ENCODE peak calls at places on chromosomes 12 and 14, in six cellular contexts. One of them, this sample, is unnamed.

GRCh38 chr12:108801736-108802665 is 55.4 kb downstream of the SSH1 start:
- DNase-seq in astrocyte of the spinal cord: peak
- DNase-seq in activated B cell treated with CpG ODN at 0.5 μM for 24 hours: no peak
- DNase-seq in cerebellar cortex: peak
- DNase-seq in HCT116: no peak
- DNase-seq in fibroblast of villous mesenchyme: peak
- DNase-seq in this sample: peak

GRCh38 chr12:32891956-32892355 is 4.6 kb downstream of the PKP2 start:
- DNase-seq in astrocyte of the spinal cord: no peak
- DNase-seq in activated B cell treated with CpG ODN at 0.5 μM for 24 hours: no peak
- DNase-seq in cerebellar cortex: no peak
- DNase-seq in HCT116: no peak
- DNase-seq in fibroblast of villous mesenchyme: no peak
- DNase-seq in this sample: no peak

GRCh38 chr12:50612882-50613281 is 108.1 kb downstream of the DIP2B start:
- DNase-seq in astrocyte of the spinal cord: no peak
- DNase-seq in activated B cell treated with CpG ODN at 0.5 μM for 24 hours: no peak
- DNase-seq in cerebellar cortex: peak
- DNase-seq in HCT116: no peak
- DNase-seq in fibroblast of villous mesenchyme: no peak
- DNase-seq in this sample: no peak

GRCh38 chr14:92694807-92695206 is 53.6 kb downstream of the LGMN start:
- DNase-seq in astrocyte of the spinal cord: no peak
- DNase-seq in activated B cell treated with CpG ODN at 0.5 μM for 24 hours: no peak
- DNase-seq in cerebellar cortex: no peak
- DNase-seq in HCT116: no peak
- DNase-seq in fibroblast of villous mesenchyme: no peak
- DNase-seq in this sample: no peak

GRCh38 chr12:15329891-15330290 is 7.6 kb downstream of the PTPRO start:
- DNase-seq in astrocyte of the spinal cord: no peak
- DNase-seq in activated B cell treated with CpG ODN at 0.5 μM for 24 hours: no peak
- DNase-seq in cerebellar cortex: no peak
- DNase-seq in HCT116: no peak
- DNase-seq in fibroblast of villous mesenchyme: no peak
- DNase-seq in this sample: no peak

GRCh38 chr12:71303199-71303598 is 136.4 kb upstream of the LGR5 start:
- DNase-seq in astrocyte of the spinal cord: peak
- DNase-seq in activated B cell treated with CpG ODN at 0.5 μM for 24 hours: no peak
- DNase-seq in cerebellar cortex: no peak
- DNase-seq in HCT116: peak
- DNase-seq in fibroblast of villous mesenchyme: no peak
- DNase-seq in this sample: no peak

GRCh38 chr12:66724616-66725015 is 45.7 kb upstream of the GRIP1 start:
- DNase-seq in astrocyte of the spinal cord: no peak
- DNase-seq in activated B cell treated with CpG ODN at 0.5 μM for 24 hours: no peak
- DNase-seq in cerebellar cortex: no peak
- DNase-seq in HCT116: no peak
- DNase-seq in fibroblast of villous mesenchyme: no peak
- DNase-seq in this sample: no peak

GRCh38 chr12:47954058-47954457 is 9.3 kb upstream of the TMEM106C start:
- DNase-seq in astrocyte of the spinal cord: no peak
- DNase-seq in activated B cell treated with CpG ODN at 0.5 μM for 24 hours: no peak
- DNase-seq in cerebellar cortex: no peak
- DNase-seq in HCT116: no peak
- DNase-seq in fibroblast of villous mesenchyme: no peak
- DNase-seq in this sample: peak

GRCh38 chr12:118124333-118124874 is 11.5 kb upstream of the PEBP1 start:
- DNase-seq in astrocyte of the spinal cord: no peak
- DNase-seq in activated B cell treated with CpG ODN at 0.5 μM for 24 hours: no peak
- DNase-seq in cerebellar cortex: no peak
- DNase-seq in HCT116: no peak
- DNase-seq in fibroblast of villous mesenchyme: no peak
- DNase-seq in this sample: no peak

GRCh38 chr14:102779574-102780315 is 2.5 kb downstream of the TRAF3 start:
- DNase-seq in astrocyte of the spinal cord: no peak
- DNase-seq in activated B cell treated with CpG ODN at 0.5 μM for 24 hours: no peak
- DNase-seq in cerebellar cortex: peak
- DNase-seq in HCT116: no peak
- DNase-seq in fibroblast of villous mesenchyme: no peak
- DNase-seq in this sample: no peak

GRCh38 chr12:130156652-130157275 is 5.5 kb upstream of the FZD10 start:
- DNase-seq in astrocyte of the spinal cord: no peak
- DNase-seq in activated B cell treated with CpG ODN at 0.5 μM for 24 hours: no peak
- DNase-seq in cerebellar cortex: no peak
- DNase-seq in HCT116: no peak
- DNase-seq in fibroblast of villous mesenchyme: no peak
- DNase-seq in this sample: no peak

GRCh38 chr14:63777024-63777423 is 49.2 kb upstream of the SGPP1 start:
- DNase-seq in astrocyte of the spinal cord: peak
- DNase-seq in activated B cell treated with CpG ODN at 0.5 μM for 24 hours: no peak
- DNase-seq in cerebellar cortex: no peak
- DNase-seq in HCT116: peak
- DNase-seq in fibroblast of villous mesenchyme: peak
- DNase-seq in this sample: no peak

GRCh38 chr14:34436118-34436905 is 25.7 kb downstream of the SPTSSA start:
- DNase-seq in astrocyte of the spinal cord: peak
- DNase-seq in activated B cell treated with CpG ODN at 0.5 μM for 24 hours: no peak
- DNase-seq in cerebellar cortex: no peak
- DNase-seq in HCT116: no peak
- DNase-seq in fibroblast of villous mesenchyme: peak
- DNase-seq in this sample: no peak

GRCh38 chr14:58298477-58298879 is at the start of gene ARID4A:
- DNase-seq in astrocyte of the spinal cord: no peak
- DNase-seq in activated B cell treated with CpG ODN at 0.5 μM for 24 hours: peak
- DNase-seq in cerebellar cortex: no peak
- DNase-seq in HCT116: no peak
- DNase-seq in fibroblast of villous mesenchyme: no peak
- DNase-seq in this sample: peak

This sample was measured in upper lobe of left lung.